ENCODE peak calls at places on chromosome 22, in ten cellular contexts. X is foreskin fibroblast; A is ovary; N is cardiac muscle cell; C is activated CD8-positive, alpha-beta memory T cell treated with anti-CD3 and anti-CD28 coated beads, Interleukin-2, amount 10 ng/mL, durations not matched to agents 7 days and 5 days; D is foreskin melanocyte; R is H9; E is activated gamma-delta T cell treated with anti-CD3 and anti-CD28 coated beads, Interleukin-2, amount 50 U/mL, for 16 hours; S is amniotic stem cell; U is tibial nerve. G is an unnamed sample.

GRCh38 chr22:45995405-45996101 is 18.6 kb upstream of the WNT7B start:
- DNase-seq in X (no peak), A (no peak), N (no peak), C (no peak), D (no peak), R (no peak), E (no peak), S (no peak), U (no peak), G (no peak)

GRCh38 chr22:40196628-40197027 is 18.9 kb downstream of the TNRC6B start:
- DNase-seq in X (peak), A (no peak), N (no peak), C (peak), D (no peak), R (no peak), E (peak), S (peak), U (no peak), G (no peak)

GRCh38 chr22:46293591-46294260 is 2.9 kb upstream of the GTSE1 start:
- DNase-seq in X (peak), A (no peak), N (no peak), C (no peak), D (no peak), R (no peak), E (no peak), S (peak), U (peak), G (no peak)

GRCh38 chr22:43166132-43166930 is 15.0 kb downstream of the TSPO start:
- DNase-seq in X (no peak), A (no peak), N (no peak), C (no peak), D (no peak), R (no peak), E (no peak), S (no peak), U (no peak), G (no peak)

GRCh38 chr22:37566329-37566837 is 6.1 kb downstream of the CDC42EP1 start:
- DNase-seq in X (no peak), A (no peak), N (no peak), C (peak), D (no peak), R (peak), E (peak), S (no peak), U (no peak), G (no peak)

GRCh38 chr22:19700790-19701419 is 13.4 kb upstream of the SEPTIN5 start:
- DNase-seq in X (no peak), A (no peak), N (no peak), C (no peak), D (no peak), R (no peak), E (no peak), S (no peak), U (no peak), G (no peak)

GRCh38 chr22:19058713-19059451 is 63.3 kb downstream of the DGCR2 start:
- DNase-seq in X (no peak), A (no peak), N (no peak), C (peak), D (no peak), R (no peak), E (no peak), S (no peak), U (no peak), G (no peak)

GRCh38 chr22:27627444-27627833 is 174.1 kb downstream of the MN1 start:
- DNase-seq in X (no peak), A (no peak), N (no peak), C (no peak), D (no peak), R (no peak), E (no peak), S (no peak), U (no peak), G (no peak)

GRCh38 chr22:27719535-27720227 is 81.9 kb downstream of the MN1 start:
- DNase-seq in X (peak), A (no peak), N (no peak), C (no peak), D (no peak), R (peak), E (no peak), S (no peak), U (no peak), G (peak)

GRCh38 chr22:31872209-31872608 is 72.1 kb upstream of the YWHAH start:
- DNase-seq in X (no peak), A (no peak), N (no peak), C (peak), D (no peak), R (peak), E (no peak), S (no peak), U (no peak), G (peak)

GRCh38 chr22:50146440-50147228 is 23.9 kb upstream of the PANX2 start:
- DNase-seq in X (peak), A (peak), N (peak), C (no peak), D (peak), R (no peak), E (no peak), S (no peak), U (peak), G (no peak)

GRCh38 chr22:24996420-24996952 is 44.0 kb downstream of the KIAA1671 start:
- DNase-seq in X (no peak), A (no peak), N (peak), C (no peak), D (no peak), R (peak), E (no peak), S (no peak), U (no peak), G (peak)

GRCh38 chr22:45731041-45731797 is 59.6 kb downstream of the ATXN10 start:
- DNase-seq in X (no peak), A (no peak), N (peak), C (no peak), D (no peak), R (no peak), E (no peak), S (no peak), U (no peak), G (peak)

GRCh38 chr22:37953437-37954179 is at the start of the genes C22orf23 and POLR2F:
- DNase-seq in X (peak), A (peak), N (peak), C (peak), D (peak), R (peak), E (peak), S (peak), U (peak), G (peak)

GRCh38 chr22:50161508-50162390 is 8.8 kb upstream of the PANX2 start:
- DNase-seq in X (no peak), A (no peak), N (no peak), C (no peak), D (no peak), R (no peak), E (no peak), S (no peak), U (no peak), G (no peak)